ENCODE peak calls at places on chromosomes 5 and 9, in nine cellular contexts. A is IMR-90, K is lower leg skin, W is spleen, Y is GM12878, T is uterus, I is stomach, O is HCT116, L is prostate gland. F is an unnamed sample.

GRCh38 chr9:33880562-33881089 is 63.7 kb downstream of the UBE2R2 start:
- DNase-seq in A (no peak), K (no peak), W (no peak), Y (no peak), T (no peak), I (no peak), O (no peak), L (no peak), F (no peak)

GRCh38 chr9:81819859-81820546 is 108.2 kb upstream of the SPATA31D4 start:
- DNase-seq in A (peak; percentile 35), K (no peak), W (no peak), Y (no peak), T (no peak), I (no peak), O (no peak), L (no peak), F (no peak)

GRCh38 chr5:145827275-145827674 is 7.9 kb downstream of the PRELID2 start:
- DNase-seq in A (no peak), K (no peak), W (no peak), Y (no peak), T (no peak), I (no peak), O (no peak), L (no peak), F (no peak)

GRCh38 chr5:179698935-179699639 is at the start of gene CANX:
- DNase-seq in A (no peak), K (no peak), W (no peak), Y (no peak), T (no peak), I (no peak), O (no peak), L (no peak), F (no peak)

GRCh38 chr5:179874536-179875292 is 16.1 kb upstream of the MRNIP start:
- DNase-seq in A (no peak), K (no peak), W (no peak), Y (no peak), T (no peak), I (no peak), O (no peak), L (no peak), F (no peak)

GRCh38 chr9:94011134-94011533 is 56.0 kb upstream of the BARX1 start:
- DNase-seq in A (no peak), K (no peak), W (no peak), Y (no peak), T (peak; percentile 41), I (peak; percentile 41), O (no peak), L (peak; percentile 31), F (no peak)

GRCh38 chr9:99807276-99807852 is 14.3 kb upstream of the NR4A3 start:
- DNase-seq in A (peak; percentile 59), K (peak; percentile 68), W (peak; percentile 81), Y (no peak), T (peak; percentile 75), I (peak; percentile 83), O (no peak), L (peak; percentile 65), F (no peak)

GRCh38 chr5:169395136-169395535 is 94.2 kb upstream of the SLIT3 start:
- DNase-seq in A (no peak), K (no peak), W (no peak), Y (no peak), T (no peak), I (no peak), O (no peak), L (no peak), F (no peak)

GRCh38 chr5:157956271-157956885 is 97.4 kb upstream of the CLINT1 start:
- DNase-seq in A (no peak), K (no peak), W (no peak), Y (no peak), T (no peak), I (no peak), O (no peak), L (no peak), F (no peak)

GRCh38 chr9:97857603-97858392 is 4.8 kb downstream of the FOXE1 start:
- DNase-seq in A (no peak), K (no peak), W (no peak), Y (no peak), T (no peak), I (no peak), O (no peak), L (no peak), F (no peak)

GRCh38 chr9:110099236-110099741 is 108.7 kb downstream of the C9orf152 start:
- DNase-seq in A (peak; percentile 84), K (peak; percentile 38), W (no peak), Y (no peak), T (peak; percentile 38), I (no peak), O (no peak), L (no peak), F (no peak)

GRCh38 chr9:130837002-130837511 is 2.0 kb downstream of the ABL1 start:
- DNase-seq in A (peak; percentile 67), K (no peak), W (no peak), Y (no peak), T (no peak), I (no peak), O (no peak), L (no peak), F (no peak)

GRCh38 chr9:130833324-130833990 is 1.6 kb upstream of the ABL1 start:
- DNase-seq in A (peak; percentile 78), K (no peak), W (no peak), Y (no peak), T (no peak), I (no peak), O (no peak), L (peak; percentile 47), F (no peak)

GRCh38 chr9:130837644-130838043 is 2.6 kb downstream of the ABL1 start:
- DNase-seq in A (no peak), K (no peak), W (no peak), Y (no peak), T (no peak), I (no peak), O (no peak), L (no peak), F (no peak)

GRCh38 chr9:130835441-130836298 is 616 bp downstream of the ABL1 start:
- DNase-seq in A (peak; percentile 61), K (no peak), W (peak; percentile 83), Y (no peak), T (no peak), I (peak; percentile 51), O (no peak), L (no peak), F (no peak)

GRCh38 chr9:130834371-130835311 is at the start of gene ABL1:
- DNase-seq in A (peak; percentile 85), K (peak; percentile 53), W (peak; percentile 87), Y (peak; percentile 51), T (peak; percentile 75), I (peak; percentile 77), O (peak; percentile 49), L (peak; percentile 52), F (no peak)
- TF ChIP-seq POLR2A in A (peak; percentile 80), K (no peak), W (no peak), Y (peak; percentile 82), T (no peak), I (no peak), O (no peak), L (peak; percentile 8), F (no peak)

GRCh38 chr5:150402226-150402773 is 10.4 kb downstream of the CD74 start:
- DNase-seq in A (no peak), K (no peak), W (no peak), Y (no peak), T (no peak), I (no peak), O (no peak), L (no peak), F (no peak)
- TF ChIP-seq POLR2A in A (no peak), K (no peak), W (no peak), Y (peak; percentile 79), T (no peak), I (no peak), O (no peak), L (no peak), F (no peak)

DNA sequence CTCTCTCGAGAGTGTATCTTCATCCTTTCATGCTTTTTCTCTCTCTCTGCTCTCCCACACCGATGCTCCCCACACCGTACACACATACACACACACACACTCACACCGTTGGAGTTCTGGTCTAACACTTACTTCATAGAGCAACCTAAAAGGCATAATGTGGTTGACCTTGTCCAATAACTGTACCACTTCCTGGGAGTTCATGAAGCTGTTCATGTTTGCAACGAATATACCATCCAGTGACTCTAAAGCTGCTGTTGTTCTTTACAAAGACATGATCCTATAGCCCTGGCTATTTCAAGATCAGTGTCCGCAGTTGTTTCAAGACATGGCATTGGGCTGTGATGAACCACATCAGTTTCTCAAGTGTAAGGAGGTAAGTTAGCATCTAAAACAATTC is 10.0 kb downstream of the MEF2C start:
- DNase-seq in A (no peak), K (no peak), W (no peak), Y (no peak), T (no peak), I (no peak), O (no peak), L (no peak), F (no peak)
- TF ChIP-seq POLR2A in A (no peak), K (no peak), W (no peak), Y (peak; percentile 51), T (no peak), I (no peak), O (no peak), L (no peak), F (no peak)

GRCh38 chr5:71586941-71587708 is at the start of gene MCCC2:
- DNase-seq in A (peak; percentile 92), K (peak; percentile 96), W (peak; percentile 98), Y (peak; percentile 89), T (peak; percentile 95), I (peak; percentile 98), O (peak; percentile 83), L (peak; percentile 93), F (peak; percentile 96)

GRCh38 chr5:71586052-71586940 is 844 bp upstream of the MCCC2 start:
- DNase-seq in A (peak; percentile 11), K (no peak), W (no peak), Y (peak; percentile 23), T (no peak), I (no peak), O (no peak), L (no peak), F (no peak)

GRCh38 chr5:71587709-71588532 is 781 bp downstream of the MCCC2 start:
- DNase-seq in A (no peak), K (no peak), W (no peak), Y (no peak), T (no peak), I (no peak), O (no peak), L (no peak), F (no peak)

GRCh38 chr5:71589903-71590302 is 2.8 kb downstream of the MCCC2 start:
- DNase-seq in A (no peak), K (no peak), W (no peak), Y (peak; percentile 36), T (no peak), I (no peak), O (no peak), L (no peak), F (no peak)

DNA sequence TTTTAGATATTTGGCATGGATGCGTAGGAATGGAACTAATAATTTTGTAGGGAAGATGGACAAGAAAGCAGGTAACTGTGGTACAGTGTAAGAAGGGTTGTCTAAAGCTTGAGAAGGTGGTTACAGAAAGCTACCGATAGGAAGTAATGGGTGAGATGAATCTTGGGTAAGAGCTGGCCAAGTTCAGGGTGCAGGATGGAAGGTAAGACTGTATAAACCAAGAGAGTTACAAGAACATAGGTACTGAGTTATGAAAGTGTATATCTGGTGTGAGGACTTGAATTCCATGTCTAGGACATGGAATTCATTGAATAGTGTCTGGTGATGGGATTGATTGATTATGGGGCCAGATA is 1.4 kb downstream of the MCCC2 start:
- DNase-seq in A (no peak), K (no peak), W (no peak), Y (no peak), T (no peak), I (no peak), O (no peak), L (no peak), F (no peak)
- TF ChIP-seq POLR2A in A (no peak), K (no peak), W (no peak), Y (no peak), T (no peak), I (no peak), O (no peak), L (no peak), F (no peak)

F was measured in vagina.